ENCODE peak calls at places on chromosomes 2 and 18, in six cellular contexts. Q is GM12878, Z is K562, D is H1, P is HepG2, F is SK-N-SH. J is an unnamed sample.
A peak's percentile ranks its signal among the peaks of the same experiment; 100 is the strongest.

GRCh38 chr18:54119524-54120019 is 104.9 kb downstream of the MBD2 start:
- DNase-seq in F (peak; percentile 30), Z (peak; percentile 18), P (peak; percentile 55), D (peak; percentile 54), Q (peak; percentile 59), J (peak; percentile 66)

GRCh38 chr2:162111958-162112850 is 38.2 kb upstream of the DPP4 start:
- DNase-seq in F (no peak), Q (no peak), D (no peak), P (peak; percentile 76), Z (no peak), J (no peak)

GRCh38 chr2:113211226-113212105 is 37.7 kb downstream of the PSD4 start:
- DNase-seq in Z (no peak), F (no peak), P (peak; percentile 29), Q (no peak), D (no peak), J (no peak)

GRCh38 chr18:26121476-26121875 is 12.2 kb upstream of the PSMA8 start:
- DNase-seq in P (no peak), D (no peak), Z (no peak), Q (no peak), F (no peak), J (no peak)

GRCh38 chr2:119544075-119545031 is at the start of gene CFAP221:
- DNase-seq in Z (peak; percentile 92), F (peak; percentile 94), P (peak; percentile 60), Q (no peak), D (peak; percentile 93), J (peak; percentile 40)

GRCh38 chr2:172285010-172285621 is 142.3 kb upstream of the ITGA6 start:
- DNase-seq in Z (no peak), Q (no peak), F (no peak), P (no peak), D (no peak), J (peak; percentile 44)

GRCh38 chr2:41546031-41546430 is 501.8 kb upstream of the PKDCC start:
- DNase-seq in D (no peak), Z (no peak), Q (no peak), F (no peak), P (no peak), J (no peak)

GRCh38 chr2:237996041-237996593 is 29.3 kb downstream of the UBE2F start:
- DNase-seq in P (no peak), F (no peak), Z (no peak), D (no peak), Q (no peak), J (no peak)

GRCh38 chr2:71813315-71813714 is 334.3 kb downstream of the CYP26B1 start:
- DNase-seq in D (peak; percentile 4), P (no peak), Q (no peak), Z (no peak), F (no peak), J (no peak)

GRCh38 chr2:182713611-182714010 is 2.4 kb upstream of the DNAJC10 start:
- DNase-seq in F (no peak), D (no peak), Z (no peak), P (no peak), Q (no peak), J (peak; percentile 14)

GRCh38 chr2:160334028-160334729 is 134.1 kb upstream of the ITGB6 start:
- DNase-seq in P (no peak), D (no peak), F (no peak), Z (no peak), Q (no peak), J (no peak)

GRCh38 chr2:105438104-105438929 is 39.5 kb upstream of the FHL2 start:
- DNase-seq in D (no peak), P (no peak), F (peak; percentile 83), Z (no peak), Q (no peak), J (no peak)

GRCh38 chr2:158773121-158773520 is 22.0 kb upstream of the DAPL1 start:
- DNase-seq in D (no peak), Z (no peak), F (no peak), Q (no peak), P (no peak), J (no peak)

GRCh38 chr18:32469190-32469611 is 1.5 kb downstream of the GAREM1 start:
- DNase-seq in D (no peak), F (peak; percentile 66), Q (no peak), P (peak; percentile 41), Z (no peak), J (no peak)

GRCh38 chr18:63439334-63439733 is 17.1 kb upstream of the VPS4B start:
- DNase-seq in Z (peak; percentile 43), F (peak; percentile 76), P (peak; percentile 33), Q (no peak), D (peak; percentile 61), J (peak; percentile 69)

GRCh38 chr2:54454922-54455583 is 1.1 kb upstream of the SPTBN1 start:
- DNase-seq in D (peak; percentile 62), Z (no peak), F (peak; percentile 39), P (peak; percentile 48), Q (no peak), J (no peak)

GRCh38 chr2:128594953-128595677 is 276.4 kb upstream of the HS6ST1 start:
- DNase-seq in Q (no peak), F (no peak), P (peak; percentile 77), Z (no peak), D (peak; percentile 8), J (no peak)
- TF ChIP-seq GABPA in Q (no peak), F (no peak), P (no peak), Z (no peak), D (no peak), J (no peak)

DNA sequence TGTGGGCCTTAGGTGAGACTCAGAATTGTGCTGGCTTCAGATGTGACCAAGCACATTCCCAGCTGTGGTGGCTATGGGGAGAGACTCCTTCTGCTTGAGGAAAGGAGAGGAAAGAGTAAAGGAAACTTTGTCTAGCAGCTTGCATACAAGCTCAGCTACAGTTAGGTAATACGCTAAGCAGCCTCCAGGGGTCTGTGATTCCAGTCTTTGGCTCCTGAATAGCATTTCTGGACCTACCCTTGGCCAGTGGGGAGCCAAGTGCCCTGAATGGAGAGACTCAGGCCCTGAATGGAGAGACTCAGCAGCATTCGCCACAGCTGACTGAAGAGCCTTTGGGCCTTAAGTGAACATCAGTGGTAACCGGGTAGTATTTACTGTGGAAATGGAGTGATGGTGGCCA is 227.4 kb upstream of the CDH7 start:
- DNase-seq in D (peak; percentile 51), Z (no peak), Q (no peak), F (no peak), P (no peak), J (no peak)
- TF ChIP-seq GABPA in D (no peak), Z (no peak), Q (no peak), F (no peak), P (no peak), J (no peak)

GRCh38 chr2:219433666-219434467 is 776 bp upstream of the SPEG start:
- DNase-seq in D (peak; percentile 87), F (peak; percentile 39), P (peak; percentile 35), Z (peak; percentile 70), Q (no peak), J (peak; percentile 47)
- TF ChIP-seq GABPA in D (no peak), F (no peak), P (no peak), Z (no peak), Q (no peak), J (no peak)

GRCh38 chr2:187768995-187769394 is 214.8 kb upstream of the TFPI start:
- DNase-seq in Q (no peak), D (no peak), F (no peak), P (no peak), Z (no peak), J (no peak)

GRCh38 chr2:187775651-187776050 is 221.4 kb upstream of the TFPI start:
- DNase-seq in F (no peak), Z (no peak), P (no peak), Q (no peak), D (no peak), J (no peak)

GRCh38 chr2:187769437-187769836 is 215.2 kb upstream of the TFPI start:
- DNase-seq in Q (no peak), D (no peak), Z (no peak), P (no peak), F (no peak), J (no peak)

GRCh38 chr2:187775196-187775595 is 221.0 kb upstream of the TFPI start:
- DNase-seq in D (no peak), F (no peak), Z (no peak), Q (no peak), P (no peak), J (no peak)

GRCh38 chr2:187774551-187775071 is 220.4 kb upstream of the TFPI start:
- DNase-seq in D (no peak), Q (no peak), P (no peak), Z (no peak), F (no peak), J (no peak)
- TF ChIP-seq GABPA in D (no peak), Q (no peak), P (no peak), Z (no peak), F (no peak), J (no peak)

DNA sequence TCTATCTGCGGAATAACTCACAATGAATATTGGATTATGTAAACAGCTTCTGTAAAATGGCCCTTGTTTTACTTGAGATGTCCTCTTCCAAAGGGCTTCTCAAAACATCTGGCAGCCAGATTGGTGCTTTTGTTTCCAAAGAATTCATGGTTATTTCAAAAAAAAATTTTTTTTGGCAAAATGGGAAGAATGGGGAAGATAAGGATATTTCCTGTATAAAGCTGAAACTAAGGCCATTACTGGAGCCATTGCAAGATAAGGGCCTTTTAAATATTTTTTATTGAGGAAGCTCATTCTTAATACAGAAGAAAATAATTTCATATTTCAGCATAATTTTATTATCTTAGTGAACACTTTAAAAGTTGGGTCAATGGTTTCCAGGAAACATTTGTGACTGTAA is 259.1 kb downstream of the GALNT13 start:
- DNase-seq in P (no peak), D (no peak), Z (no peak), F (peak; percentile 45), Q (no peak), J (no peak)
- TF ChIP-seq GABPA in P (no peak), D (no peak), Z (no peak), F (no peak), Q (no peak), J (no peak)

DNA sequence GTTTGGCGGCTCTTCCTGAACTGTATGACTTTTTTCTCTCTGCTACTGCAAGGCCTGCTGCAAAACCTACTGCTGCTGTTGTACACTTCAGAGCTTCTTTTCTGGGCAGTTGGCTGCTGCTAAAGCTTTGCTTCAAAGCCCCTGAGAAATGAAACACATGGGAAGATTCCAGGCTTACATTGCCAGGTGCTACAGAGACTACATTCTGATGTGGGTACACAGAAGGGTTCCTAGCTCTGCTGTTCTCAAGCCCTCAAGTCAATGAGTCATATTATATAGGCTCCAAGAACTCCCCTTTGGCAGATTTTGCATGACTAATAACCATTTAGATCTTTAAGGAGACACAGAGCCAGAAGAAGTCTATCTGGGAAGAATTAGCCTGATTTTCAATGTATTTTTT is 12.9 kb upstream of the PGAP1 start:
- DNase-seq in Z (no peak), D (no peak), P (no peak), F (no peak), Q (no peak), J (no peak)
- TF ChIP-seq GABPA in Z (no peak), D (no peak), P (no peak), F (no peak), Q (no peak), J (no peak)

GRCh38 chr2:9108210-9108967 is 98.2 kb upstream of the ASAP2 start:
- DNase-seq in Z (no peak), P (no peak), D (no peak), Q (no peak), F (no peak), J (no peak)
- TF ChIP-seq GABPA in Z (no peak), P (no peak), D (no peak), Q (no peak), F (no peak), J (no peak)

GRCh38 chr2:144583741-144584453 is 64.0 kb upstream of the ZEB2 start:
- DNase-seq in Z (no peak), D (no peak), P (no peak), Q (no peak), F (no peak), J (no peak)
- TF ChIP-seq GABPA in Z (no peak), D (no peak), P (no peak), Q (no peak), F (no peak), J (no peak)